ENCODE peak calls at places on chromosome 16, in seven cellular contexts. One of them, this sample, is unnamed.
A peak's percentile ranks its signal among the peaks of the same experiment; 100 is the strongest.

GRCh38 chr16:17474037-17474436 is 3.3 kb upstream of the XYLT1 start:
- DNase-seq in H1: no peak
- DNase-seq in IMR-90: no peak
- DNase-seq in H9: no peak
- DNase-seq in neuronal stem cell: no peak
- DNase-seq in mesenchymal stem cell: no peak
- DNase-seq in trophoblast cell: no peak
- DNase-seq in this sample: peak; percentile 74

GRCh38 chr16:4315185-4316102 is at the start of gene GLIS2:
- DNase-seq in H1: peak; percentile 73
- DNase-seq in IMR-90: peak; percentile 82
- DNase-seq in H9: peak; percentile 88
- DNase-seq in neuronal stem cell: peak; percentile 80
- DNase-seq in mesenchymal stem cell: peak; percentile 89
- DNase-seq in trophoblast cell: peak; percentile 73
- DNase-seq in this sample: peak; percentile 91

GRCh38 chr16:65661451-65661850 is 539.6 kb upstream of the CDH11 start:
- DNase-seq in H1: no peak
- DNase-seq in IMR-90: no peak
- DNase-seq in H9: no peak
- DNase-seq in neuronal stem cell: no peak
- DNase-seq in mesenchymal stem cell: no peak
- DNase-seq in trophoblast cell: no peak
- DNase-seq in this sample: no peak

GRCh38 chr16:48564544-48565444 is 45.2 kb downstream of the N4BP1 start:
- DNase-seq in H1: no peak
- DNase-seq in IMR-90: no peak
- DNase-seq in H9: no peak
- DNase-seq in neuronal stem cell: no peak
- DNase-seq in mesenchymal stem cell: no peak
- DNase-seq in trophoblast cell: no peak
- DNase-seq in this sample: no peak

GRCh38 chr16:66651474-66651765 is 45.1 kb downstream of the CMTM4 start:
- DNase-seq in H1: no peak
- DNase-seq in IMR-90: no peak
- DNase-seq in H9: no peak
- DNase-seq in neuronal stem cell: no peak
- DNase-seq in mesenchymal stem cell: no peak
- DNase-seq in trophoblast cell: peak; percentile 53
- DNase-seq in this sample: peak; percentile 36

GRCh38 chr16:8346291-8346690 is 244.0 kb downstream of the TMEM114 start:
- DNase-seq in H1: peak; percentile 47
- DNase-seq in IMR-90: no peak
- DNase-seq in H9: no peak
- DNase-seq in neuronal stem cell: peak; percentile 54
- DNase-seq in mesenchymal stem cell: no peak
- DNase-seq in trophoblast cell: no peak
- DNase-seq in this sample: peak; percentile 46

GRCh38 chr16:79347176-79347715 is 253.3 kb downstream of the MAF start:
- DNase-seq in H1: peak; percentile 48
- DNase-seq in IMR-90: no peak
- DNase-seq in H9: peak; percentile 29
- DNase-seq in neuronal stem cell: no peak
- DNase-seq in mesenchymal stem cell: no peak
- DNase-seq in trophoblast cell: no peak
- DNase-seq in this sample: no peak

GRCh38 chr16:73171380-73171779 is 123.5 kb upstream of the ZFHX3 start:
- DNase-seq in H1: no peak
- DNase-seq in IMR-90: no peak
- DNase-seq in H9: peak; percentile 36
- DNase-seq in neuronal stem cell: no peak
- DNase-seq in mesenchymal stem cell: no peak
- DNase-seq in trophoblast cell: peak; percentile 84
- DNase-seq in this sample: peak; percentile 76

GRCh38 chr16:54507091-54507490 is 220.5 kb upstream of the IRX3 start:
- DNase-seq in H1: no peak
- DNase-seq in IMR-90: no peak
- DNase-seq in H9: no peak
- DNase-seq in neuronal stem cell: no peak
- DNase-seq in mesenchymal stem cell: no peak
- DNase-seq in trophoblast cell: no peak
- DNase-seq in this sample: no peak

GRCh38 chr16:3461120-3461519 is 17.6 kb downstream of the NAA60 start:
- DNase-seq in H1: no peak
- DNase-seq in IMR-90: no peak
- DNase-seq in H9: no peak
- DNase-seq in neuronal stem cell: no peak
- DNase-seq in mesenchymal stem cell: no peak
- DNase-seq in trophoblast cell: no peak
- DNase-seq in this sample: peak; percentile 82

GRCh38 chr16:23398987-23399805 is 53.8 kb downstream of the COG7 start:
- DNase-seq in H1: peak; percentile 68
- DNase-seq in IMR-90: no peak
- DNase-seq in H9: peak; percentile 88
- DNase-seq in neuronal stem cell: peak; percentile 59
- DNase-seq in mesenchymal stem cell: no peak
- DNase-seq in trophoblast cell: no peak
- DNase-seq in this sample: peak; percentile 44

GRCh38 chr16:61412562-61412961 is 623.7 kb downstream of the CDH8 start:
- DNase-seq in H1: no peak
- DNase-seq in IMR-90: no peak
- DNase-seq in H9: no peak
- DNase-seq in neuronal stem cell: no peak
- DNase-seq in mesenchymal stem cell: no peak
- DNase-seq in trophoblast cell: no peak
- DNase-seq in this sample: no peak

GRCh38 chr16:23186171-23186570 is 3.6 kb downstream of the SCNN1G start:
- DNase-seq in H1: no peak
- DNase-seq in IMR-90: no peak
- DNase-seq in H9: peak; percentile 37
- DNase-seq in neuronal stem cell: no peak
- DNase-seq in mesenchymal stem cell: no peak
- DNase-seq in trophoblast cell: no peak
- DNase-seq in this sample: no peak

GRCh38 chr16:86200722-86201121 is 301.8 kb downstream of the IRF8 start:
- DNase-seq in H1: no peak
- DNase-seq in IMR-90: peak; percentile 37
- DNase-seq in H9: peak; percentile 43
- DNase-seq in neuronal stem cell: no peak
- DNase-seq in mesenchymal stem cell: peak; percentile 35
- DNase-seq in trophoblast cell: no peak
- DNase-seq in this sample: peak; percentile 18

GRCh38 chr16:3736116-3736515 is 18.8 kb upstream of the TRAP1 start:
- DNase-seq in H1: no peak
- DNase-seq in IMR-90: no peak
- DNase-seq in H9: no peak
- DNase-seq in neuronal stem cell: no peak
- DNase-seq in mesenchymal stem cell: no peak
- DNase-seq in trophoblast cell: no peak
- DNase-seq in this sample: no peak

GRCh38 chr16:68427649-68428303 is 20.5 kb downstream of the SMPD3 start:
- DNase-seq in H1: no peak
- DNase-seq in IMR-90: no peak
- DNase-seq in H9: no peak
- DNase-seq in neuronal stem cell: no peak
- DNase-seq in mesenchymal stem cell: no peak
- DNase-seq in trophoblast cell: no peak
- DNase-seq in this sample: no peak

GRCh38 chr16:70437582-70438324 is 1.1 kb downstream of the ST3GAL2 start:
- DNase-seq in H1: peak; percentile 63
- DNase-seq in IMR-90: peak; percentile 69
- DNase-seq in H9: no peak
- DNase-seq in neuronal stem cell: no peak
- DNase-seq in mesenchymal stem cell: peak; percentile 75
- DNase-seq in trophoblast cell: peak; percentile 29
- DNase-seq in this sample: peak; percentile 67

DNA sequence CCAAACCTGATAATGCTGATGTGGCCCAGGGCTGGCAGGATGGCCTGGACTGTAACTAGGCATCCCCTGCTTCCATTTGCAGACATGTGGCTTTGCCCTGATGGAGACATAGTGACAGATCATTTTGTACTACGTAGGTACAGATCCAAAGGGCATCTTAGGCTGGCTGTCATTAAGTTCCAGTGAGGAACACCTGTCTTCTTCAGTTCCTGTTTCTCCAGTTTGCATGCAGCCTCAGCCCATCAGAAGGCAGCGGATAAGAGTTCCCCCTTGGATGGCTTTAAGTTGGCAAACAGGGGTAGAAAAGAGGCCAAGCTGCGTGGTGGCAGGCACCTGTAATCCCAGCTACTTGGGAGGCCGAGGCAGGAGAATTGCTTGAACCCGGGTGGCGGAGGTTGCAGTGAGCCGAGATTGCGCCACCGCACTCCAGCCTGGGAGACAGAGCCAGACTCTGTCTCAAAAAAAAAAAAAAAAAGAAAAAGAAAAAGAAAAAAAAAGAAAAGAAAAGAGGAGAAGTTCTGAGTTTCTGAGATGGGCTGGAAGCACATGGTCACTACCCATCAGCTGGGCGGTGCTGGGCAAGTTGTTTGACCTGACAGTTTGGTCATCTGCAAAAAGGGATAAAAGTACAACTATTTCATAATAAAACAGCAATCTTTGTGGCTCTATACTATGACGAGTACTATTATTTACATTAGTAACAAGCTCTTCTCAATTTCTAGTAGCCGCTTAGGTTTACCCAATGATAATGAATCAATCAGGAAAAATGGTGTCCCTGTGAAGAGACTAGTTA is 42.7 kb downstream of the CPPED1 start:
- DNase-seq in H1: no peak
- DNase-seq in IMR-90: no peak
- DNase-seq in H9: no peak
- DNase-seq in neuronal stem cell: no peak
- DNase-seq in mesenchymal stem cell: no peak
- DNase-seq in trophoblast cell: no peak
- DNase-seq in this sample: no peak
- H3K9ac ChIP-seq in H1: no peak overlapping the region
- H3K9ac ChIP-seq in IMR-90: no peak overlapping the region
- H3K9ac ChIP-seq in H9: no peak overlapping the region
- H3K9ac ChIP-seq in neuronal stem cell: no peak overlapping the region
- H3K9ac ChIP-seq in mesenchymal stem cell: no peak overlapping the region
- H3K9ac ChIP-seq in trophoblast cell: no peak overlapping the region
- H3K9ac ChIP-seq in this sample: no peak overlapping the region

GRCh38 chr16:83947642-83948234 is 5.3 kb upstream of the OSGIN1 start:
- DNase-seq in H1: no peak
- DNase-seq in IMR-90: no peak
- DNase-seq in H9: no peak
- DNase-seq in neuronal stem cell: no peak
- DNase-seq in mesenchymal stem cell: no peak
- DNase-seq in trophoblast cell: no peak
- DNase-seq in this sample: no peak
- H2BK5ac ChIP-seq in H1: no peak overlapping the region
- H2BK5ac ChIP-seq in IMR-90: no peak overlapping the region
- H2BK5ac ChIP-seq in H9: no peak overlapping the region
- H2BK5ac ChIP-seq in neuronal stem cell: peak overlapping the region; percentile 82
- H2BK5ac ChIP-seq in mesenchymal stem cell: no peak overlapping the region
- H2BK5ac ChIP-seq in trophoblast cell: no peak overlapping the region
- H2BK5ac ChIP-seq in this sample: no peak overlapping the region

DNA sequence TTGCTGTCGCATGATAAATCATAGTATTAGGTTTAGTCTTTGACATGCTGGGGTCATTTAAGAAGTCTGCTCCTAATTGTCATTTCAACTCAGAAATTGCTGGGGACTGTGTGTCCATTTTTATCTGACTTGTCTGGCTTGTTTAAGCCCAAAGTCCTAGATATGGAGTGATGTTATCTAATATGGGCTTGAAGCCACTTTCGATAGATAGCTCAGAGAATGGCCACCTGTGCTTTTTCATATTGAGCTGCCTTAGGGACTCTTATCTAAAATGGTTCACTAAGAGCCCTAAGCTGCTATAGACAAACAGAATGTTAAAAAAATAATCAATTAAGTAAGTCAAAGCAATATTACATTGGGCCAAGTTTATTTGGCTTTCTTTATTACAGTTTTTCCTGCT is 81.6 kb upstream of the CNTNAP4 start:
- DNase-seq in H1: no peak
- DNase-seq in IMR-90: no peak
- DNase-seq in H9: no peak
- DNase-seq in neuronal stem cell: no peak
- DNase-seq in mesenchymal stem cell: no peak
- DNase-seq in trophoblast cell: no peak
- DNase-seq in this sample: no peak
- H2BK120ac ChIP-seq in H1: no peak overlapping the region
- H2BK120ac ChIP-seq in IMR-90: no peak overlapping the region
- H2BK120ac ChIP-seq in H9: no peak overlapping the region
- H2BK120ac ChIP-seq in neuronal stem cell: no peak overlapping the region
- H2BK120ac ChIP-seq in mesenchymal stem cell: no peak overlapping the region
- H2BK120ac ChIP-seq in trophoblast cell: no peak overlapping the region
- H2BK120ac ChIP-seq in this sample: no peak overlapping the region

DNA sequence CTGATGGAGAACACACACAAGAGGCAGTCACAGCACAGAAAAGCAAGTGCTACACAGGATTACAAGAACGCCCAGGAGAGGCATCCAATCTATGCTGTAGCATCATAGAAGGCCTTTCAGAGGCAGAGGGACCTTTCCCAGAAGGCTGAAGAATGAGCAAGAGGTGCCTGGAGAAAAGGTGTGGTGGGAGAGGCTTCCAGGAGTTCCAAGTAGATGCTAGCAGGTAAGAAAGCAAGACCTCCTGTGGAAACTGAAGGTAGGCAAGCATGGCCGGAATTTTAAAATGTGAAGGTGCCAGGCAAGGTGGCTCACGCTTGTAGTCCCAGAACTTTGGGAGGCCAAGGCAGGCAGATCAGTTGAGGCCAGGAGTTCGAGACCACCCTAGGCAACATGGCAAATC is 2.1 kb downstream of the ARHGAP17 start:
- DNase-seq in H1: no peak
- DNase-seq in IMR-90: no peak
- DNase-seq in H9: no peak
- DNase-seq in neuronal stem cell: no peak
- DNase-seq in mesenchymal stem cell: no peak
- DNase-seq in trophoblast cell: no peak
- DNase-seq in this sample: no peak
- H3K9ac ChIP-seq in H1: no peak overlapping the region
- H3K9ac ChIP-seq in IMR-90: peak overlapping the region; percentile 97
- H3K9ac ChIP-seq in H9: no peak overlapping the region
- H3K9ac ChIP-seq in neuronal stem cell: no peak overlapping the region
- H3K9ac ChIP-seq in mesenchymal stem cell: peak overlapping the region; percentile 31
- H3K9ac ChIP-seq in trophoblast cell: no peak overlapping the region
- H3K9ac ChIP-seq in this sample: peak overlapping the region; percentile 6

DNA sequence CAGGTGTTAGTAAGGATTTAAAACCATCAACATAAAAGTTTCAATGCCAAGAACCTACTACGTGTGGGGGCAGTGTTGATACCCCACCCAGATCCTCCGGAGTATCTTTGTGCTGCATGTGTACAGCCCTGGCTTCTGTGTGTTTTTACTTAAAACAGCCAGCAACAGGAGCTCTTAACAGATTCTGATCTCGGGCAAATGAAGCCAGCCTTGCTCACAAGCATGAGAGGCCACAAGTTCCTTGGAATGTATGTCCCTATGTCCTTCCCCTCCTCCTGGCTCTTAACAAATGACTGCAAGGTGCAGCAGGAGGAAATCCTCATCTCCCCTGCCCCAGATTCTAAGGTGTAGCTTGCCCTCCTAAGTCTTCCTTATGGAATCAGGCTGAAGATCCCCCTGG is 139.4 kb upstream of the NUDT7 start:
- DNase-seq in H1: no peak
- DNase-seq in IMR-90: no peak
- DNase-seq in H9: no peak
- DNase-seq in neuronal stem cell: no peak
- DNase-seq in mesenchymal stem cell: no peak
- DNase-seq in trophoblast cell: no peak
- DNase-seq in this sample: peak; percentile 37
- H2BK5ac ChIP-seq in H1: no peak overlapping the region
- H2BK5ac ChIP-seq in IMR-90: no peak overlapping the region
- H2BK5ac ChIP-seq in H9: no peak overlapping the region
- H2BK5ac ChIP-seq in neuronal stem cell: no peak overlapping the region
- H2BK5ac ChIP-seq in mesenchymal stem cell: no peak overlapping the region
- H2BK5ac ChIP-seq in trophoblast cell: peak overlapping the region; percentile 2
- H2BK5ac ChIP-seq in this sample: no peak overlapping the region

This sample was measured in mesendoderm.